ENCODE peak calls at places on chromosomes 16 and 17, in ten cellular contexts. S is uterus, Z is ovary, V is cardiac muscle cell, E is adrenal gland, Y is mesendoderm, X is heart right ventricle, A is hepatocyte, C is endothelial cell of umbilical vein, I is SJSA1. D is an unnamed sample. For H3K27me3, the result is how much of the 10 kb centered on the place peaks cover.

GRCh38 chr17:42112552-42113176 is at the start of gene DHX58:
- DNase-seq in C (peak), I (peak), V (no peak), E (peak), S (peak), Y (no peak), X (peak), Z (peak), A (peak), D (peak)

GRCh38 chr16:27828671-27829070 is 234.8 kb downstream of the GSG1L start:
- DNase-seq in V (no peak), I (no peak), S (no peak), X (no peak), Y (no peak), Z (no peak), A (no peak), C (no peak), E (no peak), D (no peak)

GRCh38 chr17:77721823-77722160 is 236.7 kb upstream of the TNRC6C start:
- DNase-seq in I (no peak), Z (no peak), S (no peak), A (no peak), Y (no peak), C (no peak), E (no peak), X (no peak), V (no peak), D (no peak)

GRCh38 chr17:43812396-43813265 is 20.3 kb downstream of the MPP3 start:
- DNase-seq in E (no peak), I (no peak), Y (no peak), A (no peak), Z (no peak), V (no peak), S (no peak), X (no peak), C (no peak), D (no peak)

GRCh38 chr16:78605548-78606097 is 506.2 kb downstream of the WWOX start:
- DNase-seq in X (peak), C (no peak), S (no peak), Z (no peak), Y (peak), V (no peak), I (no peak), A (no peak), E (no peak), D (no peak)

GRCh38 chr17:61000911-61001310 is 323.3 kb downstream of the BCAS3 start:
- DNase-seq in Y (peak), V (peak), A (peak), X (no peak), I (peak), Z (no peak), E (no peak), S (no peak), C (no peak), D (no peak)

GRCh38 chr17:76537578-76538280 is at the start of gene CYGB:
- DNase-seq in X (no peak), S (peak), Z (peak), A (peak), I (no peak), E (no peak), C (no peak), Y (peak), V (peak), D (no peak)

GRCh38 chr17:36036240-36036639 is 18.5 kb upstream of the CCL23 start:
- DNase-seq in X (no peak), Y (no peak), C (no peak), E (peak), Z (no peak), S (no peak), V (no peak), A (no peak), I (no peak), D (no peak)

GRCh38 chr17:64183815-64184397 is 54.0 kb upstream of the ERN1 start:
- DNase-seq in E (no peak), S (no peak), A (no peak), V (no peak), I (peak), X (no peak), C (peak), Y (no peak), Z (no peak), D (no peak)

GRCh38 chr17:13557077-13557476 is 44.7 kb downstream of the HS3ST3A1 start:
- DNase-seq in Z (no peak), A (no peak), C (no peak), E (no peak), Y (no peak), V (no peak), X (no peak), S (no peak), I (peak), D (no peak)

GRCh38 chr17:4733073-4733531 is 1.9 kb downstream of the MED11 start:
- DNase-seq in Z (no peak), I (no peak), X (no peak), A (peak), V (no peak), C (no peak), S (no peak), Y (no peak), E (peak), D (no peak)

GRCh38 chr17:8190506-8190905 is 526 bp upstream of the BORCS6 start:
- DNase-seq in I (no peak), A (no peak), Y (no peak), S (no peak), C (no peak), Z (no peak), X (no peak), E (no peak), V (no peak), D (peak)

GRCh38 chr17:81387235-81388060 is 7.8 kb upstream of the BAHCC1 start:
- DNase-seq in A (peak), Y (peak), X (peak), S (peak), C (peak), Z (peak), E (peak), V (peak), I (peak), D (no peak)

GRCh38 chr16:71671165-71671564 is 45.2 kb downstream of the MARVELD3 start:
- DNase-seq in Y (no peak), X (no peak), I (no peak), S (no peak), C (no peak), A (no peak), E (no peak), Z (no peak), V (no peak), D (no peak)

GRCh38 chr16:27972500-27972899 is 91.0 kb downstream of the GSG1L start:
- DNase-seq in S (no peak), Y (peak), Z (no peak), A (peak), C (peak), E (peak), V (peak), X (peak), I (peak), D (no peak)

GRCh38 chr17:80919331-80920284 is 72.0 kb upstream of the CHMP6 start:
- DNase-seq in Y (no peak), C (no peak), V (peak), E (no peak), X (no peak), S (peak), A (peak), Z (peak), I (no peak), D (no peak)

GRCh38 chr17:36590082-36590481 is 1.6 kb upstream of the DHRS11 start:
- DNase-seq in V (no peak), Z (no peak), C (no peak), I (no peak), S (no peak), Y (no peak), X (no peak), E (peak), A (no peak), D (no peak)

GRCh38 chr17:73390851-73391250 is 79.0 kb upstream of the CDC42EP4 start:
- DNase-seq in E (no peak), I (no peak), S (no peak), Y (no peak), X (no peak), C (no peak), Z (no peak), V (no peak), A (no peak), D (no peak)

GRCh38 chr16:77894054-77894632 is 105.8 kb downstream of the VAT1L start:
- DNase-seq in V (no peak), I (no peak), Z (no peak), S (no peak), E (peak), Y (no peak), X (peak), A (no peak), C (no peak), D (no peak)

GRCh38 chr17:3954086-3954485 is 10.2 kb downstream of the ATP2A3 start:
- DNase-seq in E (no peak), V (no peak), Z (no peak), C (no peak), S (no peak), Y (no peak), A (no peak), I (no peak), X (no peak), D (no peak)

GRCh38 chr16:66653581-66654350 is 42.8 kb downstream of the CMTM4 start:
- DNase-seq in V (no peak), C (no peak), X (no peak), A (no peak), I (no peak), Z (no peak), Y (no peak), E (no peak), S (no peak), D (no peak)

GRCh38 chr16:5756969-5757368 is 659.4 kb upstream of the EEF2KMT start:
- DNase-seq in C (no peak), S (no peak), Z (no peak), Y (peak), E (no peak), A (no peak), X (no peak), V (no peak), I (no peak), D (no peak)

GRCh38 chr17:82490512-82491195 is 28.9 kb upstream of the FOXK2 start:
- DNase-seq in Y (no peak), I (no peak), A (no peak), S (no peak), V (no peak), C (no peak), Z (no peak), E (no peak), X (no peak), D (no peak)

GRCh38 chr17:27520571-27521185 is 64.4 kb downstream of the KSR1 start:
- DNase-seq in A (no peak), S (no peak), V (no peak), Z (no peak), C (no peak), E (no peak), Y (no peak), I (no peak), X (no peak), D (no peak)

DNA sequence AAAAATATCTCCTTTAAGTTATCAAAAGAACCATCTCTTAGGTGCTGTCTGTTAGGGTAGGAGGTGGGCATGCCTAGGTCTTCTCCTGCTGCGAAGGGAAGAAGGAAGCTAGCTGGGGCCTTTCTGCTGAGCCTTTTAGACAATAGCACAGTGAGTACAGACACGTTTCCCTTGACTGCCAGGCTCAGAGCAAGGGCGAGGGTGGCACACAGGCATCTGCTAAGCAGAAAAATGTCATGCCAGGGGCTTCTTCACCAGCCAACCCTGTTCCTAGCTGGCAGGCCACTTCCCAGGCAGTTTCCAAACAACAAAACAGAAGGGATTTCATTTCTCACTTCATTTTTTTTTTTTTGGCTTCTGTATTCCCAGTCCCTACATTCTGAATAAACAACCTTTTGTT is 168.1 kb upstream of the MAF start:
- DNase-seq in Z (no peak), X (no peak), V (no peak), E (peak), I (peak), A (no peak), Y (no peak), S (no peak), C (no peak), D (no peak)
- H3K4me3 ChIP-seq in Z (peak), X (peak), V (no peak), E (peak), I (peak), A (no peak), Y (no peak), S (peak), C (no peak), D (no peak)

GRCh38 chr17:79833110-79833450 is 6.2 kb downstream of the CBX4 start:
- DNase-seq in E (no peak), C (no peak), I (no peak), Z (no peak), Y (no peak), X (no peak), A (no peak), S (no peak), V (no peak), D (no peak)
- H3K27me3 ChIP-seq in E (under half), C (under half), I (under half), Z (under half), Y (under half), X (under half), A (under half), S (under half), V (under half), D (under half)

GRCh38 chr17:71338396-71338795 is 782.4 kb upstream of the SOX9 start:
- DNase-seq in S (no peak), Z (no peak), X (no peak), I (peak), E (no peak), C (no peak), A (no peak), V (no peak), Y (no peak), D (no peak)

GRCh38 chr17:71335212-71335611 is 785.6 kb upstream of the SOX9 start:
- DNase-seq in V (no peak), A (no peak), Z (no peak), C (no peak), Y (no peak), E (no peak), I (no peak), X (no peak), S (no peak), D (no peak)

GRCh38 chr17:71334041-71334781 is 786.6 kb upstream of the SOX9 start:
- DNase-seq in V (no peak), A (no peak), C (no peak), I (no peak), E (no peak), Z (no peak), S (no peak), X (no peak), Y (peak), D (no peak)

GRCh38 chr17:71339219-71339618 is 781.6 kb upstream of the SOX9 start:
- DNase-seq in Z (no peak), X (no peak), I (no peak), E (no peak), Y (no peak), V (no peak), C (no peak), A (no peak), S (no peak), D (no peak)

DNA sequence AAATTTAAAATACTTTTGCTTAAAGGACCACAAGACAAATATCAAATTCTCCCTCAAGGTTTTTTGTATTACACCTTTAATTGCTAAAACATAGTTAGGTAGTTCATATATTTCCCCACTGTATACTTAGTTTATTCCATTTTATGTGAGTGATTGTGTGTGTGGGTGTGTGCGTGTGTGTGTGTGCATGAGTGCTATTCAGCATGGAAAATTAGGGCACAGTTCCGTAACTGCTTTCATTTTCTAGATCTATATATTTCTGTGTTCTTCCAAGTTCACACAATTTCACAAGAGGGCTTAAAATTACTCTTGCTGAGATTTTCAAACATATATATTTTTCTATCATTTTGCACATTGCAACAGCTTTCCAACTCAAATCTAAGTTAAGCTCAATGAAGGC is 782.9 kb upstream of the SOX9 start:
- DNase-seq in Y (no peak), E (no peak), I (no peak), A (no peak), Z (no peak), S (no peak), C (no peak), X (no peak), V (no peak), D (no peak)
- H3K4me3 ChIP-seq in Y (no peak), E (no peak), I (no peak), A (no peak), Z (no peak), S (no peak), C (no peak), X (no peak), V (no peak), D (no peak)

GRCh38 chr16:88939814-88940195 is 37.2 kb downstream of the CBFA2T3 start:
- DNase-seq in I (no peak), C (no peak), S (no peak), X (peak), A (no peak), Y (no peak), V (no peak), E (no peak), Z (no peak), D (peak)

GRCh38 chr16:88938933-88939813 is 37.8 kb downstream of the CBFA2T3 start:
- DNase-seq in X (peak), V (no peak), S (no peak), Y (no peak), C (no peak), A (no peak), Z (no peak), I (no peak), E (no peak), D (no peak)

GRCh38 chr16:88938119-88938932 is 38.7 kb downstream of the CBFA2T3 start:
- DNase-seq in A (no peak), C (no peak), X (no peak), S (no peak), V (no peak), Y (no peak), E (no peak), Z (no peak), I (no peak), D (peak)

GRCh38 chr16:88936008-88936912 is 40.7 kb downstream of the CBFA2T3 start:
- DNase-seq in I (no peak), V (no peak), X (peak), S (no peak), E (no peak), C (no peak), A (no peak), Z (no peak), Y (no peak), D (no peak)

GRCh38 chr16:88936913-88937666 is 39.9 kb downstream of the CBFA2T3 start:
- DNase-seq in A (no peak), Z (no peak), Y (no peak), S (no peak), E (no peak), I (no peak), V (no peak), C (no peak), X (no peak), D (peak)
- H3K27me3 ChIP-seq in A (under half), Z (under half), Y (under half), S (under half), E (under half), I (half or more), V (under half), C (under half), X (under half), D (under half)

DNA sequence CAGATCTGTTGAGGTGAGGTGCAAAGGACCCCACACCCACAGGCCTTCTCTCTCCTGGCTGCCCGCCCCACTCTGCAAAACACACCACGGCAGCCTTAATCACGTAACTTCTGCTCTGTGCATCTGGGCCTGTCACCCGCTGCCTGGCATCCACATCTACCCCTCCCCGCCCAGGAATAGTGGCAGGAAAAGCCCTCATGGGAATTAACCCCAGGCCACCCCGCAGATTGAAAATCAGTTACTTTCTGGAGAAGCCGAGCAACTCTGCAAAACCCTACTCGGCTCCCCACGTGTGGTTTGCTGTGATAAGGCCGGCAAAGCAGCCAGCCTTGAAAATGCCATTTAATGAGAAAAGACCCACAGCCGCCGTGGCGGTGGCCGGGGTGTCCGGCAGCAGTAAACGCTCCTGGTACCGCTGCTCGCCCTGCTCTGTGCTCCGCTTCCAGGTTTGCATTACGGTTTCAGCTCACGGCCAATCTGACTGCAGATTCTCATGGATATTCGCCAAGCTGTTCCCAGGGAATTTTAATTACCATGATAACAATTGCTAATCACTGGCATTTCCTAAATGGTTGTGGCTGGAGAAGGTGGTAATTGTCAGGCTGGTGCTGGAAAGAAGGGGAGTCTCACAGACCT is 78.0 kb upstream of the DOC2B start:
- DNase-seq in C (peak), S (peak), E (no peak), Z (no peak), Y (peak), I (no peak), V (no peak), X (no peak), A (no peak), D (no peak)
- H3K4me3 ChIP-seq in C (no peak), S (no peak), E (no peak), Z (no peak), Y (no peak), I (no peak), V (no peak), X (no peak), A (no peak), D (no peak)

DNA sequence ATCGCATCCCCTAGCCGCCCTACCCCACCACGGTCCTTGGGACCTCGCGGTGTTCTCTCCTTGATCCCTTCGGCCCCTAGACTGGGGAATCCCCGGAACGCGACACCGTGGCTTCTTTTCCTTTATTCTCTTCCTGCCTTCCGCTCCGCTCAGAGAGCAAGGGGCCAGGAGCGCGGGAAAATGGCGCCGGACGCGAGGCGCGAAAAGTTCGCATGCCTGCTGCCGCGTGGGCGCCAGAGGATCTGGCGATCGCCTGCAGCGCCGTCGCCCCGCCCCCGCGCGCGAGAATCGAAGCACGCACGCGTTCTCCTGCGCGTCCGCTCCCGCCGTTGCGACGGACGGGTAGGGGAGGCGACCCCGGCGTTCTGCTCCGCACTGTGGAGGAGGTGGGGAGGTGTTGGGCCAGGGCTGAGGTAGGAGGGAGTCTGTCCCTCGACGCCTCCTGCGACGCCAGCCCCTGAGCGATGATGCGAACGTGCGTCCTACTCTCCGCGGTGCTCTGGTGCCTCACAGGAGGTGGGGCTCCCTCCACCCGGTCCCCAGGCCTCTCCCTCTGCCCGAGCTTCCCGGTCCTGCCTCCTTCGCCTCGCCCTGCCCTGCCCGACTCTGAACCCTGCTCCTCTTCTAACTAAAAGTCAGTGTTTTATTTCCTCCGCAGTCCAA is at the start of gene ZPBP2:
- DNase-seq in I (no peak), Y (no peak), A (no peak), V (no peak), S (no peak), X (no peak), E (no peak), C (no peak), Z (no peak), D (peak)
- H3K27me3 ChIP-seq in I (under half), Y (under half), A (under half), V (under half), S (under half), X (half or more), E (half or more), C (half or more), Z (under half), D (under half)

DNA sequence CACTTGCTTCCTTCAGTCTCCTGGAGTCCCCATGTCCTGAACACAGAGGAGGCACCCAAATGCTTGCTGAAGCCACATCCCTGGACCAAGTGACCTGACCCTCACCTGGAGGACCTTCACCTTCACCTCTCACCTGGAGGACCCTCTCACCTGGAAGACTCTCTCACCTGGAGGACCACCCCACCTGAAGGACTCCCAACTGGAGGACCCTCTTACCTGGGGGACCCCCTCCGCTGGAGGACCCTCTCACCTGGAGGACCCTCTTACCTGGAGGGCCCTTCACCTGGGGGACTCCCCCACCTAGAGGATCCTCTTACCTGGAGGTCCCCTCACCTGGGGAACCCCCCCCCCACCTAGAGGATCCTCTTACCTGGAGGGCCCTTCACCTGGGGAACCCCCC is 573 bp upstream of the CDK10 start:
- DNase-seq in A (no peak), E (no peak), Z (peak), C (no peak), Y (no peak), I (no peak), X (no peak), V (no peak), S (no peak), D (no peak)
- H3K4me3 ChIP-seq in A (no peak), E (no peak), Z (no peak), C (no peak), Y (peak), I (no peak), X (no peak), V (no peak), S (no peak), D (no peak)